ENCODE peak calls at places on chromosomes 7 and 10, in seven cellular contexts. One of them, this sample, is unnamed.

GRCh38 chr10:78491812-78492211 is 458.1 kb downstream of the RPS24 start:
- DNase-seq in A549: no peak
- DNase-seq in K562: no peak
- DNase-seq in H1: no peak
- DNase-seq in HepG2: no peak
- DNase-seq in WTC11: no peak
- DNase-seq in HCT116: no peak
- DNase-seq in this sample: peak; percentile 85

GRCh38 chr10:110006358-110007170 is 1.2 kb upstream of the ADD3 start:
- DNase-seq in HepG2: peak; percentile 21
- DNase-seq in A549: peak; percentile 45
- DNase-seq in HCT116: no peak
- DNase-seq in H1: no peak
- DNase-seq in WTC11: no peak
- DNase-seq in K562: peak; percentile 45
- DNase-seq in this sample: peak; percentile 69

GRCh38 chr10:17206210-17206709 is 4.8 kb upstream of the TRDMT1 start:
- DNase-seq in HCT116: no peak
- DNase-seq in WTC11: no peak
- DNase-seq in K562: no peak
- DNase-seq in H1: no peak
- DNase-seq in A549: peak; percentile 44
- DNase-seq in HepG2: no peak
- DNase-seq in this sample: no peak

GRCh38 chr7:92613720-92614119 is 23.5 kb upstream of the FAM133B start:
- DNase-seq in K562: no peak
- DNase-seq in H1: no peak
- DNase-seq in HepG2: no peak
- DNase-seq in WTC11: no peak
- DNase-seq in A549: no peak
- DNase-seq in HCT116: no peak
- DNase-seq in this sample: no peak

GRCh38 chr7:98831641-98832221 is 38.1 kb downstream of the TMEM130 start:
- DNase-seq in HCT116: no peak
- DNase-seq in WTC11: peak; percentile 70
- DNase-seq in H1: peak; percentile 87
- DNase-seq in A549: peak; percentile 41
- DNase-seq in HepG2: peak; percentile 21
- DNase-seq in K562: peak; percentile 65
- DNase-seq in this sample: peak; percentile 67

GRCh38 chr10:77877461-77878344 is 48.9 kb downstream of the DLG5 start:
- DNase-seq in HCT116: no peak
- DNase-seq in HepG2: no peak
- DNase-seq in A549: no peak
- DNase-seq in WTC11: peak; percentile 68
- DNase-seq in H1: peak; percentile 85
- DNase-seq in K562: no peak
- DNase-seq in this sample: peak; percentile 87

GRCh38 chr10:118867768-118868167 is 113.0 kb upstream of the CACUL1 start:
- DNase-seq in K562: no peak
- DNase-seq in HepG2: no peak
- DNase-seq in H1: no peak
- DNase-seq in A549: no peak
- DNase-seq in WTC11: no peak
- DNase-seq in HCT116: no peak
- DNase-seq in this sample: no peak

GRCh38 chr7:127918130-127918529 is 113.1 kb downstream of the LRRC4 start:
- DNase-seq in HCT116: no peak
- DNase-seq in K562: peak; percentile 28
- DNase-seq in HepG2: no peak
- DNase-seq in A549: no peak
- DNase-seq in WTC11: no peak
- DNase-seq in H1: no peak
- DNase-seq in this sample: no peak

GRCh38 chr7:26190417-26190869 is 10.1 kb downstream of the HNRNPA2B1 start:
- DNase-seq in HCT116: no peak
- DNase-seq in A549: no peak
- DNase-seq in K562: no peak
- DNase-seq in WTC11: no peak
- DNase-seq in H1: no peak
- DNase-seq in HepG2: no peak
- DNase-seq in this sample: no peak

GRCh38 chr10:21526952-21527633 is 1.6 kb upstream of the SKIDA1 start:
- DNase-seq in H1: peak; percentile 83
- DNase-seq in A549: peak; percentile 72
- DNase-seq in WTC11: peak; percentile 78
- DNase-seq in HCT116: no peak
- DNase-seq in K562: peak; percentile 73
- DNase-seq in HepG2: peak; percentile 70
- DNase-seq in this sample: peak; percentile 80

GRCh38 chr10:60733189-60733815 is 45.0 kb upstream of the CDK1 start:
- DNase-seq in A549: peak; percentile 45
- DNase-seq in WTC11: peak; percentile 80
- DNase-seq in K562: no peak
- DNase-seq in HCT116: peak; percentile 39
- DNase-seq in HepG2: no peak
- DNase-seq in H1: peak; percentile 81
- DNase-seq in this sample: no peak

GRCh38 chr10:69847883-69848282 is 46.2 kb downstream of the COL13A1 start:
- DNase-seq in WTC11: no peak
- DNase-seq in A549: no peak
- DNase-seq in HepG2: no peak
- DNase-seq in H1: no peak
- DNase-seq in K562: no peak
- DNase-seq in HCT116: no peak
- DNase-seq in this sample: peak; percentile 14

GRCh38 chr7:114413741-114414140 is 874 bp upstream of the FOXP2 start:
- DNase-seq in H1: no peak
- DNase-seq in HCT116: no peak
- DNase-seq in K562: no peak
- DNase-seq in A549: no peak
- DNase-seq in WTC11: no peak
- DNase-seq in HepG2: no peak
- DNase-seq in this sample: no peak

GRCh38 chr10:6337382-6337781 is 134.7 kb downstream of the PFKFB3 start:
- DNase-seq in WTC11: no peak
- DNase-seq in H1: no peak
- DNase-seq in A549: no peak
- DNase-seq in HCT116: no peak
- DNase-seq in HepG2: no peak
- DNase-seq in K562: peak; percentile 2
- DNase-seq in this sample: no peak

GRCh38 chr10:113452146-113452545 is 100.7 kb upstream of the HABP2 start:
- DNase-seq in H1: no peak
- DNase-seq in HepG2: no peak
- DNase-seq in K562: no peak
- DNase-seq in A549: no peak
- DNase-seq in WTC11: no peak
- DNase-seq in HCT116: no peak
- DNase-seq in this sample: no peak

GRCh38 chr7:50379082-50379481 is 71.1 kb downstream of the FIGNL1 start:
- DNase-seq in H1: peak; percentile 62
- DNase-seq in WTC11: peak; percentile 69
- DNase-seq in HepG2: peak; percentile 1
- DNase-seq in K562: no peak
- DNase-seq in HCT116: no peak
- DNase-seq in A549: no peak
- DNase-seq in this sample: no peak

GRCh38 chr10:46541735-46542566 is 14.5 kb downstream of the GPRIN2 start:
- DNase-seq in WTC11: peak; percentile 13
- DNase-seq in H1: no peak
- DNase-seq in A549: peak; percentile 77
- DNase-seq in K562: no peak
- DNase-seq in HCT116: no peak
- DNase-seq in HepG2: no peak
- DNase-seq in this sample: no peak

GRCh38 chr10:130360826-130361311 is 224.7 kb downstream of the GLRX3 start:
- DNase-seq in A549: no peak
- DNase-seq in H1: no peak
- DNase-seq in HCT116: no peak
- DNase-seq in K562: no peak
- DNase-seq in HepG2: no peak
- DNase-seq in WTC11: no peak
- DNase-seq in this sample: no peak

GRCh38 chr7:26657139-26657753 is 207.1 kb downstream of the SKAP2 start:
- DNase-seq in K562: no peak
- DNase-seq in A549: no peak
- DNase-seq in HepG2: no peak
- DNase-seq in WTC11: no peak
- DNase-seq in HCT116: no peak
- DNase-seq in H1: no peak
- DNase-seq in this sample: no peak

GRCh38 chr7:23285657-23286646 is 13.2 kb upstream of the MALSU1 start:
- DNase-seq in A549: peak; percentile 18
- DNase-seq in HCT116: no peak
- DNase-seq in K562: no peak
- DNase-seq in WTC11: no peak
- DNase-seq in HepG2: no peak
- DNase-seq in H1: no peak
- DNase-seq in this sample: peak; percentile 47

GRCh38 chr10:58818889-58819288 is 306.2 kb downstream of the BICC1 start:
- DNase-seq in WTC11: no peak
- DNase-seq in HepG2: peak; percentile 16
- DNase-seq in A549: peak; percentile 60
- DNase-seq in H1: no peak
- DNase-seq in HCT116: no peak
- DNase-seq in K562: no peak
- DNase-seq in this sample: no peak

GRCh38 chr10:84762754-84763394 is 434.5 kb downstream of the CCSER2 start:
- DNase-seq in HepG2: no peak
- DNase-seq in A549: peak; percentile 11
- DNase-seq in HCT116: no peak
- DNase-seq in H1: no peak
- DNase-seq in WTC11: peak; percentile 30
- DNase-seq in K562: peak; percentile 29
- DNase-seq in this sample: no peak

GRCh38 chr7:156984209-156984891 is 26.1 kb downstream of the MNX1 start:
- DNase-seq in H1: peak; percentile 30
- DNase-seq in WTC11: no peak
- DNase-seq in HepG2: no peak
- DNase-seq in HCT116: no peak
- DNase-seq in A549: no peak
- DNase-seq in K562: no peak
- DNase-seq in this sample: no peak

GRCh38 chr10:132784582-132785432 is 1.1 kb downstream of the NKX6-2 start:
- DNase-seq in HepG2: no peak
- DNase-seq in H1: peak; percentile 75
- DNase-seq in K562: no peak
- DNase-seq in WTC11: peak; percentile 64
- DNase-seq in HCT116: no peak
- DNase-seq in A549: no peak
- DNase-seq in this sample: no peak

DNA sequence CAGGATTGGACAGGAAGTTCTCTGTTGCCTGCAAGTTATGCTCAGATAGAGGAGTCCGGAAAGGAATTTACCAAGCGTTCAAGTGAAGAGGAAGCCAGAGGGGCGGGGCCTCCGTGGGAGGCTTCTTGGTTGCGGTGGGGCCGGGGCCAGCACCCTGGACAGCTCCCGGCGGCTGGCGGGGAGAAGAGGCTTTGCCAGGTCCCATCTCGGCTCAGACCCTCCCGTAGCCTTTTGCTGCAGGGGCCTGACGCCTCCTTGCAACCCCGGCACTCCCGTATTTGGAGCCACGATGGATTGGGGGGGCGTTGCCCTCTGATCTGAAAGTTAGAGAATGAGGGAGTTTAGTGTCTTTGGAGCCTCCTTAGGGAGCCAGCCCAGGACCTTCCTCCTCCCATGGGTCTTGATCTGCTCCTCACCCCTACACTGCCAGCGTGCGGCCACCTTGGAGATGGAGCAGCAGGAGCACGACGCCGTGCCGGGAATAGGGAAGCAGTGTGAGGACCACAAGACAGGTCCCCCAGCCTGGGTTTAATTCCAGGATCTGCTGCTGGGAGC is 3.1 kb upstream of the SLC18A3 start:
- DNase-seq in HCT116: no peak
- DNase-seq in WTC11: peak; percentile 91
- DNase-seq in HepG2: peak; percentile 33
- DNase-seq in A549: peak; percentile 34
- DNase-seq in H1: peak; percentile 95
- DNase-seq in K562: peak; percentile 82
- DNase-seq in this sample: peak; percentile 91
- TF ChIP-seq MAX in HCT116: no peak
- TF ChIP-seq MAX in WTC11: peak; percentile 32
- TF ChIP-seq MAX in HepG2: no peak
- TF ChIP-seq MAX in A549: no peak
- TF ChIP-seq MAX in H1: no peak
- TF ChIP-seq MAX in K562: peak; percentile 10
- TF ChIP-seq MAX in this sample: peak; percentile 70

DNA sequence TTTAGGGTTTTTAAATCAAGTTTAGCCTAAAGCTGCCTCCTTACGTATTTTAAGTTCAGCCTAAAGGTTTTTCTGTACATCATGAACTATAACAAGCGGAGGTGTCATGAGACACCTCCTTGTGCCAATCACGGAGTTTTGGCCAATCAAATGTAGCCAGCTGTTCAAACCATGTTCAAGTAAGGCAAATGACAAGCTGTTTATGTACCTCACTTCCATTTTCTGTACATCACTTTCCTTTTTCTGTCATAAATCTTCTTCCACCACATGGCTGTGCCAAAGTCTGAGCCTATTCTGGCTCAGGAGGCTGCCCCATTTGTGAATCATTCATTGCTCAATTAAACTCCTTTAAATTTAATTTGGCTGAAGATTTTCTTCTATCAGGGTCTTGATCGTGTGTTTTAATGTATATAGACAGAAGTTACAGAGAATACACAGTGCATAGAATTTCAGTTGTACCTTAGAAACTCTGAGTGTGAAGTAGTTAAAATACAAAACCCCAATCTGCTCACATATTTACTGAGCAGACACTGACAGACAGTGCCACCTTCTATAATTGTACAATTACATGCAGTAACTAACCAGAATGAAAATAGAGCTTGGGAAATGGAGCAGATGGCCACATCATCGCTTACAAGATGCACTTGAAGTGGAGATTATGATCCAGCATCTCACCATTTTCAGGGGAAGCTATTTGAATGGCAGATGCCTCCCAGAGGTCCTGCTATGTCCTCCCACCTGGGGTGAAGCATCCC is 76.9 kb upstream of the LANCL2 start:
- DNase-seq in HCT116: no peak
- DNase-seq in HepG2: no peak
- DNase-seq in K562: no peak
- DNase-seq in H1: no peak
- DNase-seq in WTC11: no peak
- DNase-seq in A549: no peak
- DNase-seq in this sample: no peak
- TF ChIP-seq CTCF in HCT116: no peak
- TF ChIP-seq CTCF in HepG2: no peak
- TF ChIP-seq CTCF in K562: no peak
- TF ChIP-seq CTCF in H1: no peak
- TF ChIP-seq CTCF in WTC11: no peak
- TF ChIP-seq CTCF in A549: no peak
- TF ChIP-seq CTCF in this sample: no peak

GRCh38 chr7:2954433-2954853 is 89.2 kb downstream of the CARD11 start:
- DNase-seq in H1: no peak
- DNase-seq in HepG2: no peak
- DNase-seq in WTC11: peak; percentile 3
- DNase-seq in K562: no peak
- DNase-seq in HCT116: no peak
- DNase-seq in A549: no peak
- DNase-seq in this sample: peak; percentile 84
- TF ChIP-seq MAX in H1: no peak
- TF ChIP-seq MAX in HepG2: no peak
- TF ChIP-seq MAX in WTC11: no peak
- TF ChIP-seq MAX in K562: no peak
- TF ChIP-seq MAX in HCT116: no peak
- TF ChIP-seq MAX in A549: no peak
- TF ChIP-seq MAX in this sample: peak; percentile 47

GRCh38 chr10:111171183-111171582 is 94.4 kb downstream of the ADRA2A start:
- DNase-seq in HepG2: no peak
- DNase-seq in WTC11: no peak
- DNase-seq in HCT116: no peak
- DNase-seq in A549: no peak
- DNase-seq in K562: no peak
- DNase-seq in H1: no peak
- DNase-seq in this sample: no peak
- TF ChIP-seq CTCF in HepG2: no peak
- TF ChIP-seq CTCF in WTC11: no peak
- TF ChIP-seq CTCF in HCT116: no peak
- TF ChIP-seq CTCF in A549: no peak
- TF ChIP-seq CTCF in K562: no peak
- TF ChIP-seq CTCF in H1: no peak
- TF ChIP-seq CTCF in this sample: no peak

This sample was measured in NB4.